ENCODE peak calls at places on chromosomes 3 and 15, in ten cellular contexts. C is thoracic aorta, L is right atrium auricular region, Y is pancreas, S is PC-3, R is left ventricle myocardium inferior, X is fibroblast of lung, Z is PC-9, Q is A549, H is uterus. I is an unnamed sample. For H3K9me3, the result is how much of the 10 kb centered on the place peaks cover.

GRCh38 chr3:18512007-18512406 is 86.9 kb upstream of the SATB1 start:
- DNase-seq in C (no peak), L (no peak), Y (no peak), S (no peak), R (no peak), X (no peak), Z (no peak), Q (no peak), H (no peak), I (no peak)

GRCh38 chr15:100703032-100703578 is 100.7 kb downstream of the ASB7 start:
- DNase-seq in C (no peak), L (peak), Y (no peak), S (peak), R (no peak), X (peak), Z (peak), Q (no peak), H (no peak), I (no peak)

GRCh38 chr15:40921949-40922607 is 7.1 kb upstream of the DLL4 start:
- DNase-seq in C (no peak), L (no peak), Y (no peak), S (no peak), R (no peak), X (no peak), Z (no peak), Q (no peak), H (no peak), I (no peak)

GRCh38 chr3:14988988-14989394 is 41.6 kb downstream of the NR2C2 start:
- DNase-seq in C (no peak), L (no peak), Y (no peak), S (peak), R (no peak), X (no peak), Z (no peak), Q (peak), H (no peak), I (no peak)

GRCh38 chr3:145017959-145018358 is 1046.3 kb downstream of the DIPK2A start:
- DNase-seq in C (no peak), L (no peak), Y (no peak), S (peak), R (no peak), X (peak), Z (no peak), Q (no peak), H (no peak), I (no peak)

GRCh38 chr3:44026224-44026865 is 215.3 kb upstream of the TOPAZ1 start:
- DNase-seq in C (no peak), L (no peak), Y (no peak), S (no peak), R (no peak), X (no peak), Z (no peak), Q (no peak), H (no peak), I (no peak)

GRCh38 chr3:13461169-13462124 is 18.7 kb upstream of the HDAC11 start:
- DNase-seq in C (no peak), L (no peak), Y (peak), S (peak), R (peak), X (peak), Z (no peak), Q (peak), H (no peak), I (peak)

GRCh38 chr3:13890377-13891016 is 10.6 kb upstream of the WNT7A start:
- DNase-seq in C (no peak), L (peak), Y (no peak), S (no peak), R (no peak), X (no peak), Z (no peak), Q (no peak), H (no peak), I (no peak)

GRCh38 chr3:71107926-71108325 is 475.6 kb downstream of the FOXP1 start:
- DNase-seq in C (no peak), L (no peak), Y (no peak), S (peak), R (no peak), X (peak), Z (no peak), Q (no peak), H (no peak), I (no peak)

GRCh38 chr3:177921153-177921552 is 615.1 kb upstream of the KCNMB2 start:
- DNase-seq in C (no peak), L (no peak), Y (no peak), S (no peak), R (no peak), X (peak), Z (no peak), Q (no peak), H (no peak), I (no peak)

GRCh38 chr3:194548346-194549321 is 61.8 kb upstream of the ATP13A3 start:
- DNase-seq in C (no peak), L (no peak), Y (no peak), S (no peak), R (no peak), X (peak), Z (no peak), Q (no peak), H (no peak), I (no peak)

GRCh38 chr3:6654670-6655069 is 206.2 kb upstream of the GRM7 start:
- DNase-seq in C (no peak), L (no peak), Y (no peak), S (no peak), R (no peak), X (no peak), Z (no peak), Q (no peak), H (no peak), I (no peak)

GRCh38 chr15:65996901-65997300 is 127.6 kb downstream of the RAB11A start:
- DNase-seq in C (no peak), L (no peak), Y (no peak), S (no peak), R (no peak), X (no peak), Z (no peak), Q (no peak), H (no peak), I (no peak)

GRCh38 chr3:54294214-54294613 is 171.9 kb downstream of the CACNA2D3 start:
- DNase-seq in C (no peak), L (no peak), Y (no peak), S (no peak), R (no peak), X (no peak), Z (no peak), Q (no peak), H (no peak), I (no peak)

GRCh38 chr3:8524656-8525399 is 23.2 kb downstream of the LMCD1 start:
- DNase-seq in C (no peak), L (no peak), Y (no peak), S (peak), R (no peak), X (no peak), Z (no peak), Q (no peak), H (no peak), I (no peak)

GRCh38 chr3:62723636-62724217 is 151.5 kb downstream of the CADPS start:
- DNase-seq in C (no peak), L (no peak), Y (no peak), S (no peak), R (no peak), X (no peak), Z (no peak), Q (no peak), H (no peak), I (no peak)
- H3K27ac ChIP-seq in C (no peak), L (no peak), Y (no peak), S (no peak), R (no peak), X (no peak), Z (no peak), Q (no peak), H (no peak), I (no peak)

GRCh38 chr15:99593070-99593469 is 27.3 kb downstream of the MEF2A start:
- DNase-seq in C (no peak), L (no peak), Y (no peak), S (no peak), R (no peak), X (no peak), Z (no peak), Q (no peak), H (no peak), I (no peak)

GRCh38 chr15:99598296-99598695 is 32.5 kb downstream of the MEF2A start:
- DNase-seq in C (no peak), L (no peak), Y (no peak), S (no peak), R (no peak), X (no peak), Z (no peak), Q (no peak), H (no peak), I (no peak)

GRCh38 chr15:99592135-99592845 is 26.5 kb downstream of the MEF2A start:
- DNase-seq in C (no peak), L (no peak), Y (no peak), S (no peak), R (no peak), X (peak), Z (no peak), Q (no peak), H (no peak), I (no peak)

GRCh38 chr15:99590913-99591646 is 25.3 kb downstream of the MEF2A start:
- DNase-seq in C (no peak), L (no peak), Y (no peak), S (no peak), R (no peak), X (no peak), Z (no peak), Q (no peak), H (no peak), I (no peak)

GRCh38 chr15:99594916-99595315 is 29.1 kb downstream of the MEF2A start:
- DNase-seq in C (no peak), L (no peak), Y (no peak), S (no peak), R (no peak), X (peak), Z (no peak), Q (no peak), H (no peak), I (no peak)
- H3K9me3 ChIP-seq in C (under half), L (under half), Y (under half), S (under half), R (under half), X (under half), Z (under half), Q (under half), H (under half), I (under half)

GRCh38 chr3:52150860-52151259 is 3.4 kb downstream of the POC1A start:
- DNase-seq in C (no peak), L (no peak), Y (no peak), S (no peak), R (no peak), X (no peak), Z (no peak), Q (no peak), H (no peak), I (no peak)
- H3K27ac ChIP-seq in C (no peak), L (no peak), Y (no peak), S (no peak), R (no peak), X (no peak), Z (no peak), Q (no peak), H (no peak), I (no peak)

GRCh38 chr3:514206-514605 is 317.6 kb downstream of the CHL1 start:
- DNase-seq in C (no peak), L (no peak), Y (no peak), S (peak), R (no peak), X (no peak), Z (no peak), Q (no peak), H (no peak), I (no peak)
- H3K9me3 ChIP-seq in C (under half), L (under half), Y (under half), S (under half), R (under half), X (under half), Z (under half), Q (under half), H (under half), I (under half)

DNA sequence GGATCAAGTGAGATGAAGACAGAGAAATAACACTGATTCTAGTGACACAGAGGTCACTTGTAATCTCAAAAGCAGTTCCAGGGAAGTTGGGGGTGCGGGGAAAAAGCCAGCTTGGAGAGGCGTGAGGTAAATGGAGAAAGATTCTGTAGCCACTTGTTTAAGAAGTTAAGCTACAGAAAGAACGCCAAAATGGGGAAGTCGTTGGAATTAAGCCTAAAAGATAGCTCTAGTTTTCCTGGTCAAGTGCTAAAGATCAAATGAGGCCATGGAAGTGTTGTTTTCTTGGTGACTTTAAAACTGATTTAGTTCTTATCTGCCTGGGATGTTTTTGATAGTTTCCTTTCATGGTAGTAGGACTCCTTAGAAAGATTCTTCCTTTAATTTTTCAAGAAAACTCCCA is 152.0 kb downstream of the GREM1 start:
- DNase-seq in C (no peak), L (no peak), Y (no peak), S (no peak), R (no peak), X (no peak), Z (no peak), Q (no peak), H (no peak), I (no peak)
- H3K27ac ChIP-seq in C (no peak), L (no peak), Y (no peak), S (peak), R (no peak), X (peak), Z (no peak), Q (no peak), H (no peak), I (no peak)

GRCh38 chr15:90866800-90867199 is 1.6 kb upstream of the FURIN start:
- DNase-seq in C (no peak), L (no peak), Y (no peak), S (no peak), R (no peak), X (no peak), Z (no peak), Q (no peak), H (no peak), I (no peak)
- H3K9me3 ChIP-seq in C (under half), L (under half), Y (under half), S (under half), R (under half), X (under half), Z (under half), Q (under half), H (under half), I (under half)

GRCh38 chr15:74847462-74847861 is 4.5 kb upstream of the ULK3 start:
- DNase-seq in C (no peak), L (no peak), Y (no peak), S (no peak), R (peak), X (no peak), Z (no peak), Q (no peak), H (no peak), I (no peak)
- H3K27ac ChIP-seq in C (no peak), L (peak), Y (no peak), S (no peak), R (peak), X (no peak), Z (no peak), Q (no peak), H (no peak), I (no peak)